ENCODE peak calls at places on chromosomes 16 and 17, in nine cellular contexts. D, O, U, V, Q, H, R, T and M are unnamed samples.

GRCh38 chr16:28910046-28911031 is 14.7 kb downstream of the RABEP2 start:
- DNase-seq in Q (peak; percentile 37), V (no peak), U (peak; percentile 89), O (no peak), D (no peak), H (no peak), R (no peak), T (no peak), M (no peak)

GRCh38 chr16:79970551-79971236 is 370.2 kb upstream of the MAF start:
- DNase-seq in T (peak; percentile 60), R (no peak), U (no peak), D (no peak), O (no peak), H (peak; percentile 16), Q (no peak), V (peak; percentile 85), M (no peak)

GRCh38 chr16:5490499-5490898 is 392.9 kb upstream of the EEF2KMT start:
- DNase-seq in Q (no peak), R (no peak), O (peak; percentile 57), V (no peak), D (peak; percentile 5), H (no peak), T (no peak), U (peak; percentile 78), M (no peak)

GRCh38 chr16:27769561-27770222 is 219.7 kb downstream of the KATNIP start:
- DNase-seq in V (no peak), R (peak; percentile 17), T (no peak), U (peak; percentile 55), Q (peak; percentile 55), D (no peak), O (no peak), H (peak; percentile 56), M (no peak)

GRCh38 chr16:16092925-16093624 is 130.2 kb downstream of the ABCC6 start:
- DNase-seq in D (no peak), R (no peak), V (no peak), H (peak; percentile 27), Q (no peak), T (no peak), O (no peak), U (no peak), M (no peak)

GRCh38 chr17:751269-752001 is 629 bp downstream of the GEMIN4 start:
- DNase-seq in O (no peak), D (no peak), U (peak; percentile 30), V (no peak), R (no peak), Q (peak; percentile 21), T (no peak), H (peak; percentile 49), M (peak; percentile 73)

GRCh38 chr16:19559242-19559910 is 3.9 kb downstream of the VPS35L start:
- DNase-seq in D (peak; percentile 36), V (no peak), U (peak; percentile 16), Q (peak; percentile 67), O (no peak), H (peak; percentile 69), R (peak; percentile 34), T (no peak), M (peak; percentile 37)

GRCh38 chr16:88688013-88688778 is 1.9 kb upstream of the SNAI3 start:
- DNase-seq in H (no peak), U (peak; percentile 86), O (peak; percentile 8), V (no peak), D (no peak), Q (no peak), T (no peak), R (no peak), M (peak; percentile 47)

GRCh38 chr17:51961689-51962088 is 196.8 kb downstream of the CA10 start:
- DNase-seq in U (no peak), T (no peak), D (no peak), V (no peak), R (no peak), Q (no peak), H (no peak), O (no peak), M (no peak)

GRCh38 chr16:27529962-27530361 is 19.8 kb downstream of the GTF3C1 start:
- DNase-seq in O (no peak), U (no peak), V (no peak), Q (peak; percentile 76), T (no peak), D (no peak), H (peak; percentile 68), R (peak; percentile 39), M (no peak)

GRCh38 chr16:81554993-81555392 is 110.4 kb downstream of the CMIP start:
- DNase-seq in R (no peak), H (no peak), O (no peak), Q (no peak), D (no peak), T (no peak), V (no peak), U (no peak), M (no peak)

GRCh38 chr16:55561319-55561848 is 5.1 kb upstream of the CAPNS2 start:
- DNase-seq in D (no peak), V (no peak), O (no peak), H (no peak), T (no peak), U (no peak), Q (no peak), R (no peak), M (no peak)

GRCh38 chr16:22184615-22184968 is 21.5 kb upstream of the EEF2K start:
- DNase-seq in U (no peak), D (no peak), R (no peak), T (no peak), O (no peak), H (no peak), V (no peak), Q (no peak), M (no peak)

GRCh38 chr16:22183901-22184614 is 21.8 kb downstream of the SDR42E2 start:
- DNase-seq in T (no peak), R (no peak), H (no peak), O (no peak), U (no peak), D (no peak), V (no peak), Q (no peak), M (no peak)

GRCh38 chr16:22188267-22188594 is 17.8 kb upstream of the EEF2K start:
- DNase-seq in D (no peak), R (no peak), H (no peak), U (no peak), V (no peak), Q (no peak), O (no peak), T (no peak), M (no peak)

GRCh38 chr16:22188595-22189442 is 17.3 kb upstream of the EEF2K start:
- DNase-seq in V (peak; percentile 72), D (peak; percentile 86), O (peak; percentile 51), R (peak; percentile 86), H (peak; percentile 91), Q (peak; percentile 82), U (peak; percentile 68), T (peak; percentile 75), M (peak; percentile 77)

GRCh38 chr16:22186517-22186916 is 19.6 kb upstream of the EEF2K start:
- DNase-seq in U (peak; percentile 57), D (no peak), T (no peak), O (no peak), R (no peak), H (no peak), Q (no peak), V (no peak), M (no peak)
- TF ChIP-seq CTCF in U (peak; percentile 80), D (no peak), T (no peak), O (peak; percentile 43), R (peak; percentile 15), H (peak; percentile 9), Q (peak; percentile 68), V (no peak), M (no peak)

GRCh38 chr16:75280331-75280804 is 28.9 kb upstream of the BCAR1 start:
- DNase-seq in R (no peak), U (no peak), O (no peak), Q (no peak), H (no peak), V (no peak), T (no peak), D (no peak), M (no peak)

GRCh38 chr16:75282811-75283281 is 31.4 kb upstream of the BCAR1 start:
- DNase-seq in V (no peak), D (no peak), Q (no peak), U (peak; percentile 55), H (peak; percentile 31), O (no peak), T (no peak), R (no peak), M (no peak)

GRCh38 chr16:75279277-75279676 is 27.9 kb upstream of the BCAR1 start:
- DNase-seq in Q (no peak), U (no peak), T (no peak), R (no peak), D (no peak), V (peak; percentile 47), O (no peak), H (peak; percentile 28), M (no peak)

GRCh38 chr16:75286996-75287395 is 35.6 kb upstream of the BCAR1 start:
- DNase-seq in D (no peak), T (no peak), U (peak; percentile 50), V (no peak), H (no peak), Q (no peak), O (no peak), R (no peak), M (no peak)

DNA sequence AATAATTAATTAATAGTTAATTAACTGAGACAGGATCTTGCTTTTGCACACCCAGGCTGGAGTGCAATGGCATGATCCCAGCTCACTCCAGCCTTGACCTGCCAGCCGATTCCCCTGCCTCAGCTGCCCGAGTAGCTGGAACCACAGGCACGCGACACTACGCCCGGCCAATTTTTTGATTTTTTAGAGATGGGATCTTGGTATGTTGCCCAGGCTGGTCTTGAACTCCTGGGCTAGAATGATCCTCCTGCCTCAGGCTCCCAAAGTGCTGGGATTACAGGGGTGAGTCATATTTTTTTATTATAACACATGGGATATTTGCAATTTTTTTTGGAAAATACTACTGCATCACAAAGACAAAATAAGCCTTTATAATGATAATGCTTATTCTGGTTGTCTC is 30.4 kb upstream of the BCAR1 start:
- DNase-seq in T (no peak), Q (no peak), D (no peak), V (no peak), O (no peak), R (no peak), H (no peak), U (no peak), M (no peak)
- TF ChIP-seq CTCF in T (no peak), Q (no peak), D (no peak), V (no peak), O (no peak), R (no peak), H (no peak), U (no peak), M (no peak)

DNA sequence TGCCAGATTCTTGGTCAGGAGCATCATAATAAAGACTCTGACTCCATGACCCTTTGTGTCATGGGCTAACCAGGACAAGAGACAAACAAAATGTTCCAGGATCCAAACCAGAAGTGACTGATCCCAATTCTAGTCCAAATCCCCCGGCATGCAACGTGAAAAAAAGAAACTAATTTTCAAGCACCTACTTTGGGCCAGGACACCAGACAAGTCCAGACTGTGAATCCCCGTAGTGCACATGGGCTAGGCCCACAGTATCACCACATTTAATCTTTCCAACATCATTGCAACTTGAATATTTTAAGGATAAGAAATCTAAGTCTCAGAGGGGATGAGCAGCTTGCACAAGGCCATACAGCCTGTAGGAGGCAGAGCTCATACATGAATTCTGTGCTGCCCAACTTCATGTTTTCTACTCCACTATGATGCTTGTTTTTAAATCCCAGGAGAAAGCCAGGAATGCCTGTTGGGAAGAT is 365.7 kb downstream of the NPIPA8 start:
- DNase-seq in U (peak; percentile 11), H (peak; percentile 22), V (no peak), Q (no peak), O (no peak), D (no peak), T (peak; percentile 60), R (no peak), M (no peak)
- TF ChIP-seq CTCF in U (peak; percentile 70), H (peak; percentile 17), V (peak; percentile 9), Q (peak; percentile 15), O (no peak), D (no peak), T (no peak), R (no peak), M (no peak)

GRCh38 chr17:6853764-6854442 is 22.4 kb upstream of the TEKT1 start:
- DNase-seq in D (no peak), Q (no peak), V (peak; percentile 59), T (no peak), R (no peak), U (no peak), H (no peak), O (no peak), M (peak; percentile 54)
- TF ChIP-seq CTCF in D (peak; percentile 22), Q (peak; percentile 64), V (peak; percentile 41), T (no peak), R (peak; percentile 25), U (no peak), H (peak; percentile 34), O (peak; percentile 63), M (no peak)